ENCODE peak calls at places on chromosome 18, in five cellular contexts. R, W, I, H and G are unnamed samples.

GRCh38 chr18:59063300-59063895 is 76.3 kb upstream of the SEC11C start:
- DNase-seq in R (no peak), W (no peak), I (peak; percentile 30), H (no peak), G (no peak)

GRCh38 chr18:47898696-47899095 is 31.8 kb downstream of the SMAD2 start:
- DNase-seq in R (no peak), W (no peak), I (no peak), H (no peak), G (no peak)

GRCh38 chr18:11785444-11786055 is 65.7 kb upstream of the CHMP1B start:
- DNase-seq in R (no peak), W (no peak), I (no peak), H (no peak), G (no peak)

GRCh38 chr18:10454800-10455550 is 540 bp downstream of the APCDD1 start:
- DNase-seq in R (no peak), W (peak; percentile 70), I (peak; percentile 55), H (no peak), G (peak; percentile 32)

GRCh38 chr18:13630869-13631268 is 95.5 kb downstream of the FAM210A start:
- DNase-seq in R (peak; percentile 20), W (no peak), I (no peak), H (no peak), G (no peak)

GRCh38 chr18:21366896-21367295 is 124.9 kb downstream of the GREB1L start:
- DNase-seq in R (no peak), W (no peak), I (no peak), H (no peak), G (peak; percentile 16)

GRCh38 chr18:3066391-3067079 is 53.6 kb upstream of the LPIN2 start:
- DNase-seq in R (no peak), W (no peak), I (no peak), H (no peak), G (no peak)

GRCh38 chr18:48543228-48543627 is 4.4 kb downstream of the CTIF start:
- DNase-seq in R (no peak), W (no peak), I (no peak), H (no peak), G (no peak)

GRCh38 chr18:77316013-77316412 is 66.4 kb downstream of the GALR1 start:
- DNase-seq in R (no peak), W (no peak), I (no peak), H (no peak), G (no peak)

GRCh38 chr18:35680139-35680551 is 98.6 kb downstream of the GALNT1 start:
- DNase-seq in R (no peak), W (no peak), I (peak; percentile 24), H (no peak), G (no peak)

GRCh38 chr18:7812431-7813063 is 245.4 kb downstream of the PTPRM start:
- DNase-seq in R (no peak), W (no peak), I (peak; percentile 62), H (peak; percentile 89), G (no peak)

GRCh38 chr18:36903215-36903928 is 74.4 kb downstream of the KIAA1328 start:
- DNase-seq in R (no peak), W (no peak), I (peak; percentile 10), H (peak; percentile 4), G (no peak)

GRCh38 chr18:25713104-25713503 is 361.1 kb upstream of the ZNF521 start:
- DNase-seq in R (no peak), W (no peak), I (no peak), H (no peak), G (no peak)

GRCh38 chr18:24190590-24190989 is 51.7 kb downstream of the CABYR start:
- DNase-seq in R (no peak), W (no peak), I (no peak), H (no peak), G (no peak)

GRCh38 chr18:54147439-54147838 is 77.0 kb downstream of the MBD2 start:
- DNase-seq in R (no peak), W (no peak), I (no peak), H (no peak), G (no peak)

GRCh38 chr18:10443001-10443400 is 11.4 kb upstream of the APCDD1 start:
- DNase-seq in R (no peak), W (no peak), I (no peak), H (no peak), G (no peak)

GRCh38 chr18:67425724-67426123 is 90.8 kb downstream of the DSEL start:
- DNase-seq in R (no peak), W (no peak), I (peak; percentile 81), H (peak; percentile 77), G (no peak)

GRCh38 chr18:51537487-51537886 is 340.0 kb upstream of the MEX3C start:
- DNase-seq in R (peak; percentile 77), W (no peak), I (peak; percentile 24), H (no peak), G (peak; percentile 29)

GRCh38 chr18:7021994-7022840 is 95.4 kb downstream of the LAMA1 start:
- DNase-seq in R (no peak), W (no peak), I (peak; percentile 14), H (peak; percentile 38), G (no peak)

GRCh38 chr18:23453657-23454011 is 547 bp downstream of the RIOK3 start:
- DNase-seq in R (no peak), W (no peak), I (peak; percentile 78), H (peak; percentile 31), G (no peak)

GRCh38 chr18:45014047-45014501 is 333.4 kb downstream of the SETBP1 start:
- DNase-seq in R (no peak), W (no peak), I (peak; percentile 75), H (peak; percentile 85), G (no peak)

GRCh38 chr18:63684718-63685117 is 18.0 kb upstream of the SERPINB11 start:
- DNase-seq in R (no peak), W (no peak), I (no peak), H (no peak), G (no peak)

GRCh38 chr18:62751977-62752376 is 36.6 kb downstream of the PHLPP1 start:
- DNase-seq in R (no peak), W (no peak), I (peak; percentile 42), H (no peak), G (no peak)

GRCh38 chr18:63451774-63452173 is 25.0 kb upstream of the SERPINB5 start:
- DNase-seq in R (no peak), W (no peak), I (peak; percentile 45), H (no peak), G (no peak)

GRCh38 chr18:2932247-2933181 is 80.4 kb downstream of the LPIN2 start:
- DNase-seq in R (no peak), W (no peak), I (peak; percentile 68), H (peak; percentile 70), G (peak; percentile 32)

GRCh38 chr18:1014951-1015627 is 110.4 kb downstream of the ADCYAP1 start:
- DNase-seq in R (no peak), W (no peak), I (no peak), H (no peak), G (no peak)

GRCh38 chr18:3094355-3094684 is 81.4 kb upstream of the LPIN2 start:
- DNase-seq in R (no peak), W (no peak), I (no peak), H (no peak), G (no peak)